ENCODE peak calls at places on chromosomes 6 and 20, in seven cellular contexts. L is tibial nerve, C is cardiac muscle cell, Q is A673, X is BJ, K is left ventricle myocardium inferior, J is small intestine. O is an unnamed sample.
A peak's percentile ranks its signal among the peaks of the same experiment; 100 is the strongest.

GRCh38 chr20:595330-596308 is 14.5 kb downstream of the TCF15 start:
- DNase-seq in K (peak; percentile 87), C (no peak), Q (no peak), X (no peak), L (no peak), J (no peak), O (no peak)

GRCh38 chr6:24990944-24991747 is 55.4 kb upstream of the RIPOR2 start:
- DNase-seq in K (no peak), Q (no peak), J (no peak), X (no peak), L (no peak), C (no peak), O (no peak)

GRCh38 chr6:126650931-126651330 is 311.0 kb downstream of the CENPW start:
- DNase-seq in X (no peak), J (no peak), K (no peak), C (no peak), L (no peak), Q (peak; percentile 41), O (no peak)

GRCh38 chr6:3410385-3411360 is 46.2 kb downstream of the SLC22A23 start:
- DNase-seq in L (no peak), X (no peak), K (no peak), Q (peak; percentile 84), J (peak; percentile 99), C (peak; percentile 87), O (no peak)

GRCh38 chr6:150315626-150316025 is 53.2 kb upstream of the IYD start:
- DNase-seq in C (no peak), Q (no peak), X (no peak), K (no peak), L (no peak), J (no peak), O (no peak)

GRCh38 chr20:4728121-4728520 is 6.4 kb downstream of the PRND start:
- DNase-seq in C (no peak), L (no peak), Q (no peak), X (no peak), K (no peak), J (no peak), O (no peak)

GRCh38 chr20:48350291-48350988 is 477.4 kb downstream of the PREX1 start:
- DNase-seq in X (no peak), C (no peak), J (peak; percentile 8), Q (peak; percentile 22), K (no peak), L (no peak), O (no peak)

GRCh38 chr6:141443668-141444067 is 689.1 kb upstream of the GJE1 start:
- DNase-seq in Q (no peak), C (no peak), K (no peak), X (no peak), J (no peak), L (no peak), O (no peak)

GRCh38 chr6:129936329-129937165 is 75.4 kb upstream of the TMEM244 start:
- DNase-seq in K (no peak), J (peak; percentile 65), X (no peak), L (no peak), C (peak; percentile 72), Q (peak; percentile 90), O (peak; percentile 21)

GRCh38 chr20:54368578-54368977 is 106.8 kb upstream of the DOK5 start:
- DNase-seq in J (no peak), L (no peak), K (no peak), C (no peak), Q (no peak), X (no peak), O (no peak)

GRCh38 chr20:17705916-17706315 is 6.2 kb downstream of the BANF2 start:
- DNase-seq in Q (no peak), J (no peak), K (no peak), C (no peak), L (no peak), X (no peak), O (no peak)

GRCh38 chr6:139296927-139297326 is 5.1 kb upstream of the TXLNB start:
- DNase-seq in X (no peak), K (no peak), L (no peak), Q (no peak), C (no peak), J (no peak), O (no peak)

GRCh38 chr6:125787791-125788190 is 3.0 kb upstream of the NCOA7 start:
- DNase-seq in K (no peak), J (peak; percentile 60), X (no peak), Q (no peak), L (no peak), C (no peak), O (no peak)

GRCh38 chr20:4998160-4998651 is 3.1 kb downstream of the SLC23A2 start:
- DNase-seq in J (no peak), Q (peak; percentile 57), K (no peak), L (no peak), X (no peak), C (no peak), O (no peak)

GRCh38 chr6:133890941-133891813 is 2.3 kb downstream of the TCF21 start:
- DNase-seq in Q (no peak), X (no peak), K (peak; percentile 44), C (peak; percentile 44), L (no peak), J (peak; percentile 31), O (peak; percentile 18)

GRCh38 chr6:121627761-121628160 is 192.3 kb downstream of the GJA1 start:
- DNase-seq in C (no peak), X (no peak), J (no peak), K (no peak), Q (no peak), L (no peak), O (no peak)

GRCh38 chr20:6232436-6232835 is 109.6 kb upstream of the FERMT1 start:
- DNase-seq in J (no peak), L (no peak), K (no peak), C (no peak), X (no peak), Q (peak; percentile 3), O (no peak)

GRCh38 chr6:158068893-158069799 is 87.5 kb downstream of the SYNJ2 start:
- DNase-seq in K (no peak), C (no peak), X (no peak), Q (peak; percentile 32), L (no peak), J (peak; percentile 90), O (peak; percentile 78)

GRCh38 chr6:137729866-137730629 is 137.0 kb upstream of the TNFAIP3 start:
- DNase-seq in L (no peak), K (no peak), J (no peak), C (peak; percentile 28), X (no peak), Q (no peak), O (peak; percentile 51)

GRCh38 chr6:96468681-96469224 is 52.9 kb upstream of the UFL1 start:
- DNase-seq in J (no peak), K (no peak), C (no peak), Q (peak; percentile 53), L (no peak), X (no peak), O (no peak)

GRCh38 chr20:36314734-36315544 is 8.8 kb downstream of the DLGAP4 start:
- DNase-seq in K (no peak), X (no peak), Q (no peak), J (peak; percentile 2), C (no peak), L (no peak), O (peak; percentile 15)

GRCh38 chr6:155352812-155353211 is 38.5 kb upstream of the TFB1M start:
- DNase-seq in Q (no peak), X (no peak), C (no peak), L (no peak), J (no peak), K (no peak), O (no peak)

GRCh38 chr20:60966031-60966430 is 286.0 kb upstream of the CDH4 start:
- DNase-seq in Q (no peak), X (no peak), L (no peak), C (no peak), J (no peak), K (no peak), O (no peak)

GRCh38 chr20:60964911-60965310 is 287.1 kb upstream of the CDH4 start:
- DNase-seq in X (no peak), Q (no peak), C (no peak), K (no peak), L (no peak), J (no peak), O (no peak)

GRCh38 chr20:60968853-60969720 is 283.0 kb upstream of the CDH4 start:
- DNase-seq in L (no peak), Q (no peak), X (no peak), C (no peak), J (no peak), K (no peak), O (no peak)

GRCh38 chr20:60967431-60968316 is 284.4 kb upstream of the CDH4 start:
- DNase-seq in J (no peak), L (no peak), X (no peak), Q (no peak), C (no peak), K (no peak), O (no peak)

GRCh38 chr20:60966766-60967165 is 285.3 kb upstream of the CDH4 start:
- DNase-seq in L (no peak), K (no peak), J (no peak), Q (no peak), X (no peak), C (no peak), O (no peak)
- H3K27me3 ChIP-seq in L (no peaks in the 10 kb centered on the region), K (peaks cover 75% of the 10 kb centered on the region), J (no peaks in the 10 kb centered on the region), Q (peaks cover 36% of the 10 kb centered on the region), X (no peaks in the 10 kb centered on the region), C (no peaks in the 10 kb centered on the region), O (peaks cover 72% of the 10 kb centered on the region)

DNA sequence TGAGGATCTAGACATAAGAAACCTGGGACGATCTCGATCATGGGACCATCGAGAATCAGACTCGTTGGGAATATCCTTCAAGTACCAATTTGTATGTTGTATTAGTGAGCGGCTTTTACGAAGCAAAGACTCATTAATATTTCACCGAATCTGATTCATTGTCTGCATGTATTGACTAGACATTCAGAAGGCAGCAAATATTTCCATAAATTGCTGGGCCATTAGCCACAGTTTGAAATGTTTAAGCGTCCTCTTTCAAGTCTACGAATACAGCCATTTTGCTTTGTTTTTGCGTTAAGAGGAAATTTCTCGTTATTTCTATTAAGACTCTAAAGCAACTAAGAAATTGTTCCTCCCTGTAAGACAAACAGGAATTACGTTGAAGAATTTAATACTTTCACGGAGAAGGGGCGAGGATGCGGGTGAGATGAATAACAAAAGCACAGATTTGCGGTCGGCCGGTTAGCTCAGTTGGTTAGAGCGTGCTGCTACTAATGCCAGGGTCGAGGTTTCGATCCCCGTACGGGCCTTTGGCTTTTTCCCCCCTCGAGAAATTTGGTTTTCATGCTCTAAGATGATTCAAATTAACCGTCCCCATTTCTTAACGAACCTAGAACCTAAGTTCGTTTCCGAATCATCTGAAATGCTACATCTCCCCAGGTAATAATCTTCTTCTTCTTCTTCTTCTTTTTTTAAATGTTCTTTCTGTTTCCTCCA is 18.5 kb downstream of the POM121L2 start:
- DNase-seq in K (no peak), Q (peak; percentile 69), J (no peak), C (peak; percentile 25), L (no peak), X (no peak), O (peak; percentile 68)
- H3K27me3 ChIP-seq in K (peaks cover 100% of the 10 kb centered on the region), Q (no peaks in the 10 kb centered on the region), J (peaks cover 43% of the 10 kb centered on the region), C (peaks cover 97% of the 10 kb centered on the region), L (peaks cover 3% of the 10 kb centered on the region), X (peaks cover 9% of the 10 kb centered on the region), O (no peaks in the 10 kb centered on the region)

GRCh38 chr20:32609371-32609773 is 24.2 kb upstream of the NOL4L start:
- DNase-seq in C (no peak), X (no peak), L (no peak), K (no peak), Q (no peak), J (no peak), O (no peak)
- H3K27me3 ChIP-seq in C (no peaks in the 10 kb centered on the region), X (peaks cover 22% of the 10 kb centered on the region), L (no peaks in the 10 kb centered on the region), K (peaks cover 39% of the 10 kb centered on the region), Q (no peaks in the 10 kb centered on the region), J (no peaks in the 10 kb centered on the region), O (no peaks in the 10 kb centered on the region)

GRCh38 chr6:84709121-84709520 is 55.3 kb downstream of the TBX18 start:
- DNase-seq in J (no peak), Q (peak; percentile 7), K (no peak), L (no peak), X (no peak), C (no peak), O (no peak)

GRCh38 chr6:84707161-84707560 is 57.2 kb downstream of the TBX18 start:
- DNase-seq in K (no peak), C (no peak), X (no peak), Q (no peak), L (no peak), J (no peak), O (no peak)
- H3K27me3 ChIP-seq in K (no peaks in the 10 kb centered on the region), C (peaks cover 10% of the 10 kb centered on the region), X (no peaks in the 10 kb centered on the region), Q (no peaks in the 10 kb centered on the region), L (no peaks in the 10 kb centered on the region), J (no peaks in the 10 kb centered on the region), O (no peaks in the 10 kb centered on the region)

O was measured in PC-9.